ENCODE peak calls at places on chromosomes 5 and 9, in nine cellular contexts. P is mammary epithelial cell, B is thoracic aorta, Q is thyroid gland, H is Peyer's patch, U is DND-41, M is H9, N is tibial nerve, D is A673. E is an unnamed sample.

GRCh38 chr5:135851186-135851906 is 16.9 kb downstream of the SLC25A48 start:
- DNase-seq in P (no peak), B (no peak), Q (no peak), H (peak; percentile 22), U (no peak), M (no peak), N (no peak), D (no peak), E (no peak)

GRCh38 chr5:71899865-71900342 is 180.8 kb downstream of the CARTPT start:
- DNase-seq in P (peak; percentile 84), B (no peak), Q (peak; percentile 7), H (peak; percentile 52), U (no peak), M (no peak), N (no peak), D (no peak), E (no peak)

GRCh38 chr9:78280982-78281668 is 15.8 kb upstream of the PSAT1 start:
- DNase-seq in P (no peak), B (no peak), Q (peak; percentile 89), H (no peak), U (no peak), M (no peak), N (peak; percentile 58), D (peak; percentile 23), E (no peak)

GRCh38 chr5:112492291-112492690 is 73.2 kb upstream of the EPB41L4A start:
- DNase-seq in P (peak; percentile 69), B (no peak), Q (peak; percentile 58), H (peak; percentile 69), U (peak; percentile 54), M (peak; percentile 78), N (no peak), D (peak; percentile 77), E (no peak)

GRCh38 chr5:132365213-132365612 is 4.3 kb upstream of the SLC22A5 start:
- DNase-seq in P (peak; percentile 79), B (no peak), Q (no peak), H (no peak), U (no peak), M (no peak), N (no peak), D (no peak), E (no peak)

GRCh38 chr9:96139592-96140251 is 162.3 kb downstream of the HSD17B3 start:
- DNase-seq in P (peak; percentile 5), B (peak; percentile 71), Q (peak; percentile 11), H (peak; percentile 68), U (no peak), M (no peak), N (peak; percentile 85), D (peak; percentile 61), E (no peak)

GRCh38 chr5:64666058-64666457 is 24.2 kb upstream of the SHISAL2B start:
- DNase-seq in P (peak; percentile 43), B (no peak), Q (no peak), H (no peak), U (no peak), M (no peak), N (no peak), D (no peak), E (no peak)

GRCh38 chr5:107251151-107251550 is 419.6 kb downstream of the EFNA5 start:
- DNase-seq in P (no peak), B (no peak), Q (no peak), H (no peak), U (no peak), M (no peak), N (no peak), D (no peak), E (no peak)

GRCh38 chr5:153619706-153620105 is 129.2 kb downstream of the GRIA1 start:
- DNase-seq in P (peak; percentile 64), B (no peak), Q (no peak), H (no peak), U (no peak), M (no peak), N (no peak), D (no peak), E (no peak)

GRCh38 chr9:108811944-108812343 is 43.8 kb downstream of the ACTL7B start:
- DNase-seq in P (no peak), B (no peak), Q (no peak), H (no peak), U (no peak), M (no peak), N (no peak), D (no peak), E (no peak)

GRCh38 chr5:83721878-83722779 is 1.5 kb upstream of the HAPLN1 start:
- DNase-seq in P (peak; percentile 57), B (peak; percentile 9), Q (peak; percentile 53), H (peak; percentile 74), U (no peak), M (peak; percentile 86), N (peak; percentile 33), D (peak; percentile 72), E (no peak)

GRCh38 chr5:150513375-150514309 is 5.7 kb downstream of the NDST1 start:
- DNase-seq in P (no peak), B (no peak), Q (no peak), H (no peak), U (no peak), M (no peak), N (no peak), D (no peak), E (no peak)

GRCh38 chr5:150514708-150515211 is 6.8 kb downstream of the NDST1 start:
- DNase-seq in P (peak; percentile 66), B (no peak), Q (peak; percentile 95), H (peak; percentile 74), U (no peak), M (no peak), N (no peak), D (no peak), E (no peak)

GRCh38 chr5:150517272-150518152 is 9.6 kb downstream of the NDST1 start:
- DNase-seq in P (peak; percentile 94), B (no peak), Q (peak; percentile 80), H (peak; percentile 94), U (no peak), M (no peak), N (no peak), D (no peak), E (no peak)

GRCh38 chr5:150516011-150516410 is 8.1 kb downstream of the NDST1 start:
- DNase-seq in P (no peak), B (no peak), Q (peak; percentile 47), H (no peak), U (no peak), M (no peak), N (no peak), D (no peak), E (no peak)

GRCh38 chr5:150515446-150515845 is 7.5 kb downstream of the NDST1 start:
- DNase-seq in P (no peak), B (peak; percentile 36), Q (no peak), H (no peak), U (no peak), M (no peak), N (peak; percentile 69), D (no peak), E (no peak)
- H3K4me1 ChIP-seq in P (peaks cover 55% of the 10 kb centered on the region), B (peaks cover 86% of the 10 kb centered on the region), Q (peaks cover 83% of the 10 kb centered on the region), H (peaks cover 74% of the 10 kb centered on the region), U (no peaks in the 10 kb centered on the region), M (peaks cover 6% of the 10 kb centered on the region), N (no peaks in the 10 kb centered on the region), D (peaks cover 34% of the 10 kb centered on the region), E (no peaks in the 10 kb centered on the region)

DNA sequence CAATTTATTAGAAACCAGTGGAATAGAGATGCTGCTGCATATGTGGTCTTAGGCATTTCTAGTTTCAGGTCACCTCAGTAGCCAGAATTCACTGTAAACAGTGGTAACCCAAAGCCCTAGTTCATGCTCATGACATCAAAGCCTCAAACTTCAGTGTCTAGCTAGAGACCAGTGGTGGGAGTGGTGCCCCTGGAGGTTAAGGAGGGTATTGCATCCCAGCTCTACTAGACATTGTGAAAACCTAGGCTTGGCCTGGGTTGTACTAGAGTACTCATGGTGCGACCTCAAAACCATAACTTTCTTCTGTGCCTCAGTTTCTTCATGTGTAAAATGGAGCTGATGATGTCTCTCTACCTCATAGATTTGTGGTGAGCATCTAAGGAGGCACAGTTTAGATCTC is 18.8 kb downstream of the COL5A1 start:
- DNase-seq in P (no peak), B (no peak), Q (no peak), H (no peak), U (peak; percentile 24), M (no peak), N (no peak), D (no peak), E (no peak)
- TF ChIP-seq CTCF in P (peak; percentile 31), B (peak; percentile 54), Q (no peak), H (peak; percentile 19), U (peak; percentile 57), M (peak; percentile 72), N (no peak), D (peak; percentile 58), E (no peak)

DNA sequence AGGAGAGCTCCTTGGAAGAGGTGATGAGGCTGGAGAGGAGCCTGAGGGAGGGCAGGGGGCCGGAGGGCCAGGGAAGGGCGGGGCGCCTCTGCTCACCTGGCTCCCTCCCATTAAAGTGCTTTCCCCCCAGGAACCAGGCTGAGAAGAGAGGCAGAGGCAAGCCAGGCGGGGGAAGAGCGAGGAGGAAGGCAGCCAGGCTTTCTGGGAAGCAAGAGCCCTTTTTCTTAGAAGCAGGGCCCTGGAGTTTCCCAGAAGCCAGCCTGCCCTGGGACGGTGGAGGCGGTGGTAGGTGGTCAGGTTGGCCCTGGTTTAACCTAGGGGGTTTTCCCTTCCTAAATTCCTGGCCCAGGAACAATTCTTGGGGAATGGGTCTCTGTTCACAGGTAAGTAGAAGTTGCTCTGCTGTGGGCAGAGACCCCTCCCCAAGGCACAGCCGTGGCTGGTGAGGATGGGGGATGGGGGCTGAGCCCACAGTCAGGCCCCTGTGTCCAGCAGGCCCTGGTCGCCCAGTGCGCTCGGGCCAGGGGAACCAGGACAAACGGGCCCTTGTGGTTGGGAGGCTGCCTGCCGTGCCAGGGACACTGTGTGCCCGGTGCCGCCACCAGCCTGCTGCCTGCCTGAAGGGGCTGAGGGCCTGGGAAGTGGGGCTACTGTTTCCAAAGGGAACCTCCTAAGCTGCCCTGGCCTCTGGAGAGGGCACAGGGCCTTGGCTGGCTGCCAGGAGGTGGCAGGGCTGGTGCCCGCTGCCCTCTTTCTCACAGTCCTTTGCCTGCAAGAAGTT is 16.6 kb upstream of the RALGDS start:
- DNase-seq in P (no peak), B (no peak), Q (peak; percentile 84), H (no peak), U (peak; percentile 32), M (no peak), N (no peak), D (no peak), E (no peak)
- H3K27ac ChIP-seq in P (no peak overlapping the region), B (no peak overlapping the region), Q (peak overlapping the region; percentile 58), H (peak overlapping the region; percentile 94), U (no peak overlapping the region), M (no peak overlapping the region), N (peak overlapping the region; percentile 95), D (no peak overlapping the region), E (no peak overlapping the region)

GRCh38 chr5:378976-379742 is 57.6 kb downstream of the AHRR start:
- DNase-seq in P (no peak), B (no peak), Q (no peak), H (peak; percentile 31), U (no peak), M (peak; percentile 19), N (no peak), D (no peak), E (no peak)

GRCh38 chr5:375921-376871 is 54.7 kb downstream of the AHRR start:
- DNase-seq in P (no peak), B (no peak), Q (no peak), H (peak; percentile 39), U (no peak), M (peak; percentile 21), N (no peak), D (no peak), E (no peak)

GRCh38 chr5:377326-377981 is 55.9 kb downstream of the AHRR start:
- DNase-seq in P (no peak), B (no peak), Q (no peak), H (peak; percentile 29), U (no peak), M (peak; percentile 14), N (no peak), D (no peak), E (no peak)

GRCh38 chr5:376951-377325 is 55.4 kb downstream of the AHRR start:
- DNase-seq in P (no peak), B (no peak), Q (no peak), H (no peak), U (no peak), M (no peak), N (no peak), D (no peak), E (no peak)

GRCh38 chr5:378301-378891 is 56.9 kb downstream of the AHRR start:
- DNase-seq in P (no peak), B (no peak), Q (no peak), H (peak; percentile 39), U (no peak), M (peak; percentile 18), N (no peak), D (no peak), E (peak; percentile 48)
- H3K4me1 ChIP-seq in P (peaks cover 10% of the 10 kb centered on the region), B (peaks cover 4% of the 10 kb centered on the region), Q (peaks cover 7% of the 10 kb centered on the region), H (peaks cover 7% of the 10 kb centered on the region), U (peaks cover 13% of the 10 kb centered on the region), M (no peaks in the 10 kb centered on the region), N (no peaks in the 10 kb centered on the region), D (peaks cover 13% of the 10 kb centered on the region), E (peaks cover 10% of the 10 kb centered on the region)

E was measured in CD8-positive, alpha-beta T cell.